ENCODE peak calls at places on chromosomes 6 and 20, in eight cellular contexts. S is pancreas, B is tibial nerve, Z is AG04449, X is neural crest cell, J is IMR-90, O is H1, P is upper lobe of right lung. D is an unnamed sample.

GRCh38 chr6:89449182-89449581 is 16.2 kb downstream of the ANKRD6 start:
- DNase-seq in S (no peak), P (no peak), O (no peak), Z (no peak), B (no peak), J (no peak), X (no peak), D (no peak)

GRCh38 chr20:56348746-56349145 is 10.0 kb upstream of the FAM210B start:
- DNase-seq in O (no peak), S (no peak), J (no peak), X (no peak), Z (no peak), P (no peak), B (no peak), D (no peak)

GRCh38 chr6:16684896-16685554 is 76.2 kb downstream of the ATXN1 start:
- DNase-seq in O (no peak), P (no peak), B (no peak), X (no peak), S (no peak), J (peak; percentile 82), Z (no peak), D (no peak)

GRCh38 chr20:48313346-48313745 is 514.5 kb downstream of the PREX1 start:
- DNase-seq in X (no peak), B (no peak), J (no peak), O (no peak), Z (no peak), S (no peak), P (no peak), D (no peak)

GRCh38 chr20:5353624-5354496 is 37.1 kb upstream of the PROKR2 start:
- DNase-seq in B (no peak), O (no peak), Z (peak; percentile 2), P (no peak), S (no peak), X (no peak), J (peak; percentile 44), D (no peak)

GRCh38 chr6:159880412-159880811 is 10.4 kb upstream of the MAS1 start:
- DNase-seq in P (no peak), Z (no peak), B (no peak), X (no peak), O (no peak), S (no peak), J (no peak), D (no peak)

GRCh38 chr6:138999949-139000725 is 12.1 kb upstream of the REPS1 start:
- DNase-seq in J (no peak), O (no peak), Z (no peak), P (no peak), X (no peak), B (no peak), S (no peak), D (no peak)

GRCh38 chr6:104958178-104958520 is 1.2 kb downstream of the LIN28B start:
- DNase-seq in Z (no peak), X (no peak), S (no peak), J (no peak), P (no peak), B (no peak), O (no peak), D (no peak)

GRCh38 chr6:111844921-111845320 is 28.3 kb downstream of the FYN start:
- DNase-seq in X (no peak), J (no peak), S (no peak), Z (no peak), B (no peak), O (no peak), P (no peak), D (peak; percentile 56)

GRCh38 chr20:5195655-5196054 is 68.8 kb downstream of the CDS2 start:
- DNase-seq in B (no peak), P (no peak), O (no peak), Z (no peak), X (no peak), S (no peak), J (peak; percentile 77), D (no peak)

GRCh38 chr6:125802943-125803377 is 12.2 kb downstream of the NCOA7 start:
- DNase-seq in X (no peak), B (no peak), S (no peak), O (no peak), P (no peak), J (peak; percentile 37), Z (no peak), D (no peak)

GRCh38 chr6:30151580-30151979 is 9.4 kb downstream of the TRIM10 start:
- DNase-seq in O (no peak), P (no peak), S (no peak), X (no peak), J (no peak), Z (no peak), B (no peak), D (no peak)

GRCh38 chr6:72825265-72825918 is 203.5 kb downstream of the KCNQ5 start:
- DNase-seq in B (no peak), X (no peak), O (no peak), Z (no peak), J (peak; percentile 69), P (no peak), S (no peak), D (no peak)

GRCh38 chr6:15242937-15243614 is 2.8 kb upstream of the JARID2 start:
- DNase-seq in P (peak; percentile 15), O (no peak), X (no peak), B (no peak), S (no peak), Z (no peak), J (no peak), D (peak; percentile 58)

GRCh38 chr20:4181956-4182945 is 166.9 kb upstream of the RNF24 start:
- DNase-seq in S (no peak), X (no peak), B (no peak), O (no peak), J (no peak), Z (no peak), P (peak; percentile 58), D (no peak)

GRCh38 chr6:166736606-166737005 is 109.6 kb upstream of the RPS6KA2 start:
- DNase-seq in Z (no peak), X (no peak), P (no peak), B (no peak), J (peak; percentile 59), S (no peak), O (peak; percentile 27), D (no peak)

GRCh38 chr6:6758915-6759654 is 170.6 kb downstream of the LY86 start:
- DNase-seq in P (peak; percentile 69), S (peak; percentile 72), B (peak; percentile 83), X (peak; percentile 55), J (peak; percentile 61), Z (no peak), O (peak; percentile 74), D (peak; percentile 82)

GRCh38 chr6:148892247-148892646 is 145.4 kb downstream of the UST start:
- DNase-seq in X (no peak), S (no peak), B (no peak), P (no peak), Z (no peak), O (no peak), J (peak; percentile 20), D (no peak)

GRCh38 chr20:48599748-48600469 is 227.9 kb downstream of the PREX1 start:
- DNase-seq in X (no peak), Z (no peak), S (peak; percentile 29), P (peak; percentile 35), O (no peak), B (no peak), J (no peak), D (no peak)

GRCh38 chr6:29705389-29706231 is 17.6 kb upstream of the HLA-F start:
- DNase-seq in X (no peak), S (no peak), O (peak; percentile 52), P (no peak), J (peak; percentile 53), B (peak; percentile 33), Z (peak; percentile 10), D (peak; percentile 47)

GRCh38 chr6:166440729-166441128 is 58.0 kb upstream of the MPC1 start:
- DNase-seq in B (no peak), O (no peak), S (no peak), X (no peak), Z (no peak), P (no peak), J (no peak), D (no peak)

GRCh38 chr6:150667977-150668716 is 68.5 kb downstream of the PLEKHG1 start:
- DNase-seq in O (no peak), S (peak; percentile 85), B (peak; percentile 98), J (peak; percentile 58), P (peak; percentile 84), X (peak; percentile 30), Z (no peak), D (no peak)

GRCh38 chr6:10485406-10485805 is 35.7 kb upstream of the GCNT2 start:
- DNase-seq in J (no peak), Z (no peak), B (no peak), X (no peak), O (no peak), S (no peak), P (no peak), D (no peak)

GRCh38 chr6:103153016-103153415 is 1706.7 kb downstream of the HACE1 start:
- DNase-seq in Z (no peak), S (no peak), B (no peak), J (no peak), P (no peak), X (no peak), O (no peak), D (no peak)
- TF ChIP-seq CTCF in Z (no peak), S (no peak), B (no peak), J (no peak), P (no peak), X (no peak), O (no peak), D (no peak)

GRCh38 chr6:107654736-107655135 is 164.8 kb downstream of the SOBP start:
- DNase-seq in Z (no peak), O (no peak), S (no peak), J (no peak), P (no peak), B (no peak), X (no peak), D (no peak)

GRCh38 chr6:107653861-107654394 is 164.0 kb downstream of the SOBP start:
- DNase-seq in Z (no peak), P (no peak), O (no peak), S (no peak), X (no peak), J (no peak), B (no peak), D (no peak)

GRCh38 chr6:107656883-107657282 is 167.0 kb downstream of the SOBP start:
- DNase-seq in J (no peak), X (no peak), Z (no peak), B (no peak), P (no peak), S (no peak), O (no peak), D (no peak)

GRCh38 chr6:107656381-107656780 is 166.5 kb downstream of the SOBP start:
- DNase-seq in Z (no peak), P (no peak), B (no peak), S (no peak), J (peak; percentile 41), X (no peak), O (no peak), D (no peak)

GRCh38 chr6:107655245-107655644 is 165.3 kb downstream of the SOBP start:
- DNase-seq in O (no peak), P (no peak), B (no peak), X (no peak), J (no peak), Z (no peak), S (no peak), D (peak; percentile 66)
- TF ChIP-seq CTCF in O (peak; percentile 85), P (peak; percentile 37), B (no peak), X (peak; percentile 60), J (no peak), Z (no peak), S (no peak), D (peak; percentile 82)

GRCh38 chr6:123769431-123769830 is 34.2 kb upstream of the NKAIN2 start:
- DNase-seq in X (no peak), Z (no peak), J (no peak), O (no peak), B (no peak), S (no peak), P (no peak), D (no peak)
- TF ChIP-seq CTCF in X (no peak), Z (no peak), J (no peak), O (no peak), B (no peak), S (no peak), P (no peak), D (no peak)

GRCh38 chr6:57074383-57074782 is 15.6 kb upstream of the ZNF451 start:
- DNase-seq in S (no peak), Z (no peak), X (no peak), P (no peak), B (no peak), J (no peak), O (no peak), D (no peak)
- TF ChIP-seq CTCF in S (no peak), Z (no peak), X (no peak), P (no peak), B (no peak), J (no peak), O (no peak), D (no peak)

D was measured in H9.